ENCODE peak calls at places on chromosomes 6 and 20, in eight cellular contexts. O is activated effector memory CD4-positive, alpha-beta T cell treated with anti-CD3 and anti-CD28 coated beads, Interleukin-2, amount 50 U/mL, for 16 hours; C is effector CD4-positive, alpha-beta T cell; L is mesendoderm; G is D341Med; I is NCI-H1092 treated with DMSO at 0.1 percent for 48 hours; F is NCI-H524; B is GM13976. K is an unnamed sample.

GRCh38 chr6:11212625-11213024 is 19.8 kb downstream of the NEDD9 start:
- DNase-seq in O (no peak), C (no peak), L (no peak), G (no peak), I (no peak), F (no peak), B (no peak), K (no peak)

GRCh38 chr6:6884193-6884627 is 223.6 kb upstream of the RREB1 start:
- DNase-seq in O (no peak), C (no peak), L (no peak), G (no peak), I (no peak), F (no peak), B (no peak), K (no peak)

GRCh38 chr6:157267109-157267611 is 56.2 kb downstream of the TMEM242 start:
- DNase-seq in O (peak), C (no peak), L (no peak), G (no peak), I (no peak), F (no peak), B (no peak), K (no peak)

GRCh38 chr6:31898200-31899011 is 908 bp upstream of the EHMT2 start:
- DNase-seq in O (peak), C (peak), L (peak), G (no peak), I (peak), F (no peak), B (peak), K (peak)

GRCh38 chr20:25389858-25390537 is 637 bp downstream of the ABHD12 start:
- DNase-seq in O (peak), C (peak), L (peak), G (peak), I (peak), F (no peak), B (peak), K (peak)

GRCh38 chr6:137637161-137637560 is 143.0 kb upstream of the OLIG3 start:
- DNase-seq in O (no peak), C (no peak), L (peak), G (no peak), I (no peak), F (no peak), B (no peak), K (no peak)

GRCh38 chr6:137415127-137415833 is 78.9 kb downstream of the OLIG3 start:
- DNase-seq in O (peak), C (peak), L (peak), G (peak), I (no peak), F (peak), B (peak), K (peak)

GRCh38 chr6:10322991-10323390 is 91.9 kb downstream of the TFAP2A start:
- DNase-seq in O (no peak), C (no peak), L (no peak), G (no peak), I (no peak), F (no peak), B (no peak), K (no peak)

GRCh38 chr20:16488086-16488485 is 85.2 kb downstream of the KIF16B start:
- DNase-seq in O (no peak), C (no peak), L (no peak), G (peak), I (no peak), F (peak), B (no peak), K (no peak)

GRCh38 chr6:83341765-83342164 is 89.1 kb downstream of the ME1 start:
- DNase-seq in O (no peak), C (no peak), L (peak), G (no peak), I (no peak), F (no peak), B (no peak), K (no peak)

GRCh38 chr6:30020629-30021028 is 40.4 kb upstream of the POLR1H start:
- DNase-seq in O (no peak), C (no peak), L (no peak), G (no peak), I (no peak), F (no peak), B (no peak), K (no peak)

GRCh38 chr6:124490123-124490522 is 472.1 kb upstream of the RNF217 start:
- DNase-seq in O (no peak), C (no peak), L (peak), G (no peak), I (no peak), F (no peak), B (no peak), K (no peak)

GRCh38 chr6:167661456-167662103 is 165.1 kb upstream of the AFDN start:
- DNase-seq in O (no peak), C (no peak), L (no peak), G (no peak), I (no peak), F (no peak), B (no peak), K (no peak)

GRCh38 chr6:123997223-123997622 is 193.6 kb downstream of the NKAIN2 start:
- DNase-seq in O (no peak), C (no peak), L (no peak), G (no peak), I (peak), F (peak), B (no peak), K (no peak)

GRCh38 chr6:27901801-27902200 is 10.4 kb downstream of the OR2B2 start:
- DNase-seq in O (no peak), C (no peak), L (no peak), G (no peak), I (no peak), F (no peak), B (no peak), K (no peak)

GRCh38 chr20:43662943-43663655 is 3.8 kb upstream of the MYBL2 start:
- DNase-seq in O (no peak), C (no peak), L (no peak), G (no peak), I (no peak), F (peak), B (no peak), K (no peak)

GRCh38 chr20:17571967-17572638 is 2.2 kb downstream of the DSTN start:
- DNase-seq in O (no peak), C (no peak), L (no peak), G (no peak), I (no peak), F (no peak), B (no peak), K (no peak)

GRCh38 chr6:161415302-161415855 is 141.5 kb upstream of the AGPAT4 start:
- DNase-seq in O (no peak), C (no peak), L (peak), G (no peak), I (no peak), F (no peak), B (no peak), K (no peak)

GRCh38 chr20:59785118-59785959 is 148.1 kb downstream of the SYCP2 start:
- DNase-seq in O (no peak), C (no peak), L (no peak), G (peak), I (no peak), F (no peak), B (peak), K (no peak)

GRCh38 chr6:21538186-21538798 is 55.3 kb upstream of the SOX4 start:
- DNase-seq in O (no peak), C (no peak), L (peak), G (no peak), I (no peak), F (no peak), B (no peak), K (no peak)

GRCh38 chr6:158761746-158762145 is 57.4 kb downstream of the EZR start:
- DNase-seq in O (no peak), C (no peak), L (no peak), G (no peak), I (no peak), F (no peak), B (no peak), K (no peak)

GRCh38 chr6:139378226-139378625 is 3.8 kb upstream of the CITED2 start:
- DNase-seq in O (no peak), C (no peak), L (no peak), G (no peak), I (no peak), F (no peak), B (no peak), K (no peak)

GRCh38 chr6:109513571-109514071 is 30.6 kb upstream of the ZBTB24 start:
- DNase-seq in O (no peak), C (no peak), L (peak), G (no peak), I (no peak), F (no peak), B (no peak), K (no peak)

GRCh38 chr6:111361648-111362047 is 121.4 kb downstream of the REV3L start:
- DNase-seq in O (no peak), C (no peak), L (peak), G (peak), I (no peak), F (peak), B (no peak), K (no peak)

GRCh38 chr6:154518386-154518785 is 7.9 kb upstream of the CNKSR3 start:
- DNase-seq in O (no peak), C (no peak), L (no peak), G (no peak), I (no peak), F (peak), B (no peak), K (no peak)

GRCh38 chr6:139801571-139802321 is 427.3 kb upstream of the CITED2 start:
- DNase-seq in O (no peak), C (no peak), L (peak), G (no peak), I (no peak), F (no peak), B (no peak), K (no peak)

GRCh38 chr20:37992802-37993538 is 40.3 kb downstream of the TTI1 start:
- DNase-seq in O (no peak), C (no peak), L (peak), G (peak), I (no peak), F (peak), B (peak), K (no peak)

K was measured in KG1.